ENCODE peak calls at places on chromosomes 13 and 19, in six cellular contexts. W, U, Z, K, B and G are unnamed samples.

GRCh38 chr13:95641961-95642621 is 2.4 kb downstream of the DZIP1 start:
- DNase-seq in W (peak), U (peak), Z (peak), K (no peak), B (peak), G (no peak)

GRCh38 chr13:102309110-102309509 is 92.7 kb downstream of the FGF14 start:
- DNase-seq in W (no peak), U (no peak), Z (no peak), K (no peak), B (no peak), G (no peak)

GRCh38 chr19:33554391-33554790 is 32.8 kb upstream of the PEPD start:
- DNase-seq in W (no peak), U (no peak), Z (no peak), K (no peak), B (no peak), G (no peak)

GRCh38 chr19:13689050-13689449 is 75.3 kb upstream of the MRI1 start:
- DNase-seq in W (no peak), U (peak), Z (peak), K (no peak), B (no peak), G (no peak)

GRCh38 chr19:9836021-9836420 is 903 bp downstream of the PIN1 start:
- DNase-seq in W (no peak), U (peak), Z (no peak), K (no peak), B (no peak), G (no peak)

GRCh38 chr19:45164577-45165335 is 4.0 kb upstream of the NKPD1 start:
- DNase-seq in W (no peak), U (peak), Z (peak), K (peak), B (peak), G (no peak)

GRCh38 chr19:29311391-29311790 is 98.4 kb upstream of the UQCRFS1 start:
- DNase-seq in W (no peak), U (no peak), Z (no peak), K (no peak), B (no peak), G (no peak)

GRCh38 chr13:44093607-44094583 is 214.2 kb downstream of the LACC1 start:
- DNase-seq in W (no peak), U (no peak), Z (no peak), K (no peak), B (no peak), G (no peak)

GRCh38 chr19:10505583-10506229 is 2.5 kb upstream of the KEAP1 start:
- DNase-seq in W (peak), U (peak), Z (peak), K (no peak), B (peak), G (no peak)

GRCh38 chr13:72500851-72501250 is 226.6 kb downstream of the MZT1 start:
- DNase-seq in W (no peak), U (no peak), Z (no peak), K (no peak), B (no peak), G (no peak)

GRCh38 chr13:113743366-113744195 is 15.4 kb upstream of the TMEM255B start:
- DNase-seq in W (no peak), U (no peak), Z (no peak), K (no peak), B (no peak), G (no peak)

GRCh38 chr19:12937243-12938053 is 961 bp upstream of the CALR start:
- DNase-seq in W (no peak), U (no peak), Z (peak), K (peak), B (no peak), G (no peak)

GRCh38 chr13:98889419-98890079 is 88.3 kb downstream of the DOCK9 start:
- DNase-seq in W (no peak), U (no peak), Z (no peak), K (peak), B (no peak), G (no peak)

GRCh38 chr19:21505459-21506393 is at the start of gene ZNF429:
- DNase-seq in W (peak), U (peak), Z (peak), K (peak), B (peak), G (peak)

GRCh38 chr13:31982540-31982939 is 49.0 kb upstream of the FRY start:
- DNase-seq in W (no peak), U (peak), Z (peak), K (peak), B (peak), G (peak)

GRCh38 chr13:113447596-113447995 is 5.7 kb downstream of the ADPRHL1 start:
- DNase-seq in W (no peak), U (no peak), Z (no peak), K (no peak), B (no peak), G (no peak)

GRCh38 chr19:45769821-45770191 is 754 bp upstream of the SIX5 start:
- DNase-seq in W (peak), U (peak), Z (no peak), K (no peak), B (peak), G (no peak)

GRCh38 chr13:112718318-112718717 is 28.5 kb downstream of the ATP11A start:
- DNase-seq in W (no peak), U (no peak), Z (no peak), K (no peak), B (no peak), G (no peak)

GRCh38 chr19:1189419-1189818 is 15.4 kb upstream of the SBNO2 start:
- DNase-seq in W (no peak), U (no peak), Z (no peak), K (peak), B (no peak), G (no peak)

GRCh38 chr19:430701-431100 is 21.8 kb upstream of the C2CD4C start:
- DNase-seq in W (no peak), U (no peak), Z (no peak), K (no peak), B (no peak), G (no peak)

GRCh38 chr19:18421371-18421959 is 2.3 kb downstream of the SSBP4 start:
- DNase-seq in W (no peak), U (no peak), Z (no peak), K (no peak), B (no peak), G (no peak)

GRCh38 chr13:98309569-98310335 is 132.7 kb upstream of the RNF113B start:
- DNase-seq in W (no peak), U (no peak), Z (no peak), K (no peak), B (no peak), G (no peak)

GRCh38 chr13:74423434-74423833 is 289.2 kb upstream of the KLF12 start:
- DNase-seq in W (no peak), U (no peak), Z (no peak), K (no peak), B (no peak), G (no peak)

GRCh38 chr13:50936681-50937080 is 27.1 kb downstream of the RNASEH2B start:
- DNase-seq in W (no peak), U (peak), Z (no peak), K (no peak), B (no peak), G (no peak)

GRCh38 chr13:80379245-80379644 is 38.3 kb upstream of the SPRY2 start:
- DNase-seq in W (no peak), U (peak), Z (no peak), K (no peak), B (no peak), G (peak)

GRCh38 chr19:41373993-41374392 is 2.3 kb upstream of the TMEM91 start:
- DNase-seq in W (peak), U (peak), Z (no peak), K (no peak), B (peak), G (no peak)

GRCh38 chr13:99385940-99386339 is 78.7 kb upstream of the GPR183 start:
- DNase-seq in W (no peak), U (no peak), Z (no peak), K (no peak), B (no peak), G (no peak)

GRCh38 chr13:85140192-85140591 is 659.0 kb downstream of the SLITRK6 start:
- DNase-seq in W (no peak), U (no peak), Z (no peak), K (peak), B (no peak), G (no peak)

GRCh38 chr19:45752639-45753038 is 16.4 kb downstream of the SIX5 start:
- DNase-seq in W (no peak), U (no peak), Z (no peak), K (no peak), B (no peak), G (no peak)

GRCh38 chr13:48942131-48942530 is 33.6 kb upstream of the FNDC3A start:
- DNase-seq in W (no peak), U (peak), Z (no peak), K (no peak), B (no peak), G (no peak)

GRCh38 chr13:63628310-63628709 is 2212.7 kb upstream of the PCDH20 start:
- DNase-seq in W (no peak), U (no peak), Z (no peak), K (no peak), B (no peak), G (no peak)

GRCh38 chr19:38308926-38309614 is 5.0 kb downstream of the C19orf33 start:
- DNase-seq in W (no peak), U (no peak), Z (no peak), K (no peak), B (no peak), G (no peak)

GRCh38 chr13:30998548-30999140 is 66.2 kb downstream of the TEX26 start:
- DNase-seq in W (no peak), U (peak), Z (no peak), K (no peak), B (no peak), G (no peak)

GRCh38 chr19:55113570-55114039 is 3.8 kb downstream of the PPP1R12C start:
- DNase-seq in W (peak), U (peak), Z (peak), K (no peak), B (peak), G (peak)

GRCh38 chr19:37692956-37693660 is 26.5 kb downstream of the ZNF607 start:
- DNase-seq in W (no peak), U (no peak), Z (peak), K (no peak), B (no peak), G (no peak)

GRCh38 chr19:33784432-33784831 is 12.2 kb upstream of the KCTD15 start:
- DNase-seq in W (no peak), U (no peak), Z (no peak), K (no peak), B (no peak), G (no peak)

GRCh38 chr13:48644141-48644540 is 9.6 kb upstream of the CYSLTR2 start:
- DNase-seq in W (no peak), U (no peak), Z (no peak), K (no peak), B (no peak), G (no peak)

GRCh38 chr13:25648996-25649633 is 277.3 kb downstream of the ATP8A2 start:
- DNase-seq in W (no peak), U (no peak), Z (no peak), K (no peak), B (no peak), G (no peak)

GRCh38 chr13:28819046-28819747 is 942 bp upstream of the MTUS2 start:
- DNase-seq in W (no peak), U (peak), Z (no peak), K (no peak), B (no peak), G (no peak)
- TF ChIP-seq CTCF in W (no peak), U (no peak), Z (no peak), K (no peak), B (no peak), G (no peak)

GRCh38 chr13:21326155-21327030 is 132.7 kb downstream of the ZDHHC20 start:
- DNase-seq in W (peak), U (peak), Z (no peak), K (peak), B (no peak), G (no peak)
- H3K4me3 ChIP-seq in W (peak), U (peak), Z (peak), K (peak), B (no peak), G (peak)

DNA sequence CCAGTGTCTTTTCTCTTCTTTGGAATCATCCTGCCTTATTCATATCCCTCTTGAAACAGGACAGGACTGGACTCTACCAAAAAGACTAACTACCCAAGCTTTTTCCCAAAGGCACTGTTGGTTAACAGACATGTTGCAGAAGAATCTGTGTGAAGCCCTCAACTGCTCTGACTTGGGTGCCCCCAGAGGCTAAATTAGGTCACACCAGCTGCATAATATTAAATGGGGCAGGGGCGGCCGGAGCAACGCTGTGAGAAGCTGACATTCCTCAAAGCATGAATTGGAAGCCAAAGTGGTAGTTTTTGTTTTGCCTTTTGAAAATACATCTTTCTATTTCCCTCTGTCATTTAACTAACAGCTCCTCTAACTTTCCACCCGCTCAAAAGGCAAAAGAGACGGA is 185.9 kb downstream of the LHFPL6 start:
- DNase-seq in W (no peak), U (peak), Z (no peak), K (no peak), B (no peak), G (no peak)
- TF ChIP-seq CTCF in W (no peak), U (peak), Z (no peak), K (no peak), B (no peak), G (peak)

DNA sequence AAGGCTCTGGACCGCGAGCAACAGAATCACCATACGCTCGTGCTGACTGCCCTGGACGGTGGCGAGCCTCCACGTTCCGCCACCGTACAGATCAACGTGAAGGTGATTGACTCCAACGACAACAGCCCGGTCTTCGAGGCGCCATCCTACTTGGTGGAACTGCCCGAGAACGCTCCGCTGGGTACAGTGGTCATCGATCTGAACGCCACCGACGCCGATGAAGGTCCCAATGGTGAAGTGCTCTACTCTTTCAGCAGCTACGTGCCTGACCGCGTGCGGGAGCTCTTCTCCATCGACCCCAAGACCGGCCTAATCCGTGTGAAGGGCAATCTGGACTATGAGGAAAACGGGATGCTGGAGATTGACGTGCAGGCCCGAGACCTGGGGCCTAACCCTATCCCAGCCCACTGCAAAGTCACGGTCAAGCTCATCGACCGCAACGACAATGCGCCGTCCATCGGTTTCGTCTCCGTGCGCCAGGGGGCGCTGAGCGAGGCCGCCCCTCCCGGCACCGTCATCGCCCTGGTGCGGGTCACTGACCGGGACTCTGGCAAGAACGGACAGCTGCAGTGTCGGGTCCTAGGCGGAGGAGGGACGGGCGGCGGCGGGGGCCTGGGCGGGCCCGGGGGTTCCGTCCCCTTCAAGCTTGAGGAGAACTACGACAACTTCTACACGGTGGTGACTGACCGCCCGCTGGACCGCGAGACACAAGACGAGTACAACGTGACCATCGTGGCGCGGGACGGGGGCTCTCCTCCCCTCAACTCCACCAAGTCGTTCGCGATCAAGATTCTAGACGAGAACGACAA is 1.8 kb downstream of the PCDH17 start:
- DNase-seq in W (peak), U (peak), Z (no peak), K (no peak), B (peak), G (no peak)
- H3K4me3 ChIP-seq in W (peak), U (no peak), Z (no peak), K (no peak), B (peak), G (no peak)